ENCODE peak calls at places on chromosome 17, in five cellular contexts. Q, K, H, X and Y are unnamed samples.

GRCh38 chr17:46782250-46782953 is 36.1 kb downstream of the WNT3 start:
- DNase-seq in X (no peak), H (peak), Q (peak), K (no peak), Y (peak)

GRCh38 chr17:16419929-16420271 is 4.5 kb downstream of the TRPV2 start:
- DNase-seq in H (peak), Q (no peak), K (no peak), X (no peak), Y (no peak)

GRCh38 chr17:27475981-27476895 is 20.0 kb downstream of the KSR1 start:
- DNase-seq in X (no peak), Q (no peak), K (no peak), H (no peak), Y (no peak)

GRCh38 chr17:74641224-74641948 is 17.8 kb upstream of the CD300E start:
- DNase-seq in K (peak), H (no peak), X (no peak), Q (no peak), Y (no peak)

GRCh38 chr17:48012151-48012520 is 25.5 kb downstream of the COPZ2 start:
- DNase-seq in Q (no peak), X (no peak), H (peak), K (no peak), Y (peak)

GRCh38 chr17:4946312-4946976 is 1.9 kb downstream of the PFN1 start:
- DNase-seq in H (no peak), X (no peak), Q (no peak), K (no peak), Y (no peak)

GRCh38 chr17:43940630-43941029 is 1.6 kb downstream of the PPY start:
- DNase-seq in K (no peak), X (no peak), Q (peak), H (peak), Y (peak)

GRCh38 chr17:4152471-4152870 is 9.5 kb downstream of the CYB5D2 start:
- DNase-seq in H (no peak), Q (no peak), X (no peak), K (no peak), Y (no peak)

GRCh38 chr17:77851921-77852320 is 106.6 kb upstream of the TNRC6C start:
- DNase-seq in Q (no peak), K (no peak), H (no peak), X (no peak), Y (no peak)

GRCh38 chr17:82805823-82806222 is 34.0 kb downstream of the ZNF750 start:
- DNase-seq in K (no peak), Q (no peak), X (no peak), H (no peak), Y (no peak)

GRCh38 chr17:17024778-17025300 is 17.4 kb upstream of the MPRIP start:
- DNase-seq in K (no peak), X (no peak), Q (no peak), H (no peak), Y (no peak)

GRCh38 chr17:52754838-52755237 is 596.3 kb upstream of the CA10 start:
- DNase-seq in K (no peak), H (no peak), X (no peak), Q (no peak), Y (no peak)

GRCh38 chr17:2388705-2389099 is 12.2 kb downstream of the MNT start:
- DNase-seq in X (no peak), H (no peak), Q (no peak), K (no peak), Y (no peak)

GRCh38 chr17:60134396-60135159 is 15.2 kb upstream of the CA4 start:
- DNase-seq in K (no peak), X (no peak), H (peak), Q (no peak), Y (no peak)

GRCh38 chr17:43536236-43537088 is 9.7 kb downstream of the ETV4 start:
- DNase-seq in K (no peak), X (no peak), Q (no peak), H (peak), Y (no peak)

GRCh38 chr17:42760652-42761581 is at the start of gene RAMP2:
- DNase-seq in Q (no peak), K (no peak), X (no peak), H (no peak), Y (peak)

GRCh38 chr17:40602445-40603443 is 37.5 kb upstream of the CCR7 start:
- DNase-seq in Q (no peak), K (peak), H (no peak), X (no peak), Y (no peak)

GRCh38 chr17:16486373-16487250 is 5.4 kb downstream of the LRRC75A start:
- DNase-seq in X (no peak), H (no peak), K (no peak), Q (no peak), Y (peak)

GRCh38 chr17:19659366-19660177 is 11.0 kb downstream of the ALDH3A2 start:
- DNase-seq in K (no peak), H (no peak), Q (peak), X (no peak), Y (no peak)

GRCh38 chr17:65547253-65547670 is 14.2 kb downstream of the AXIN2 start:
- DNase-seq in X (no peak), K (no peak), H (no peak), Q (peak), Y (no peak)

GRCh38 chr17:10275418-10275817 is 77.0 kb upstream of the GAS7 start:
- DNase-seq in X (no peak), H (no peak), Q (no peak), K (no peak), Y (no peak)
- TF ChIP-seq CREB1 in X (no peak), H (no peak), Q (no peak), K (no peak), Y (no peak)

GRCh38 chr17:6497496-6498221 is 53.4 kb downstream of the PIMREG start:
- DNase-seq in K (no peak), X (no peak), H (no peak), Q (no peak), Y (no peak)
- TF ChIP-seq CREB1 in K (no peak), X (no peak), H (no peak), Q (no peak), Y (no peak)

GRCh38 chr17:49104511-49105074 is 28.0 kb upstream of the B4GALNT2 start:
- DNase-seq in X (no peak), K (no peak), H (no peak), Q (no peak), Y (no peak)

GRCh38 chr17:49108318-49108717 is 24.3 kb upstream of the B4GALNT2 start:
- DNase-seq in K (no peak), Q (no peak), H (no peak), X (no peak), Y (no peak)

GRCh38 chr17:49107211-49107557 is 25.4 kb upstream of the B4GALNT2 start:
- DNase-seq in H (no peak), Q (no peak), X (no peak), K (no peak), Y (no peak)

GRCh38 chr17:49110504-49110903 is 22.1 kb upstream of the B4GALNT2 start:
- DNase-seq in K (no peak), X (no peak), Q (no peak), H (no peak), Y (no peak)

GRCh38 chr17:49106366-49107210 is 26.0 kb upstream of the B4GALNT2 start:
- DNase-seq in H (peak), K (no peak), X (no peak), Q (peak), Y (no peak)
- TF ChIP-seq CREB1 in H (no peak), K (no peak), X (no peak), Q (no peak), Y (no peak)

GRCh38 chr17:37818689-37819088 is 73.8 kb upstream of the HNF1B start:
- DNase-seq in Q (no peak), H (no peak), K (no peak), X (no peak), Y (no peak)
- TF ChIP-seq CREB1 in Q (no peak), H (no peak), K (no peak), X (no peak), Y (no peak)

DNA sequence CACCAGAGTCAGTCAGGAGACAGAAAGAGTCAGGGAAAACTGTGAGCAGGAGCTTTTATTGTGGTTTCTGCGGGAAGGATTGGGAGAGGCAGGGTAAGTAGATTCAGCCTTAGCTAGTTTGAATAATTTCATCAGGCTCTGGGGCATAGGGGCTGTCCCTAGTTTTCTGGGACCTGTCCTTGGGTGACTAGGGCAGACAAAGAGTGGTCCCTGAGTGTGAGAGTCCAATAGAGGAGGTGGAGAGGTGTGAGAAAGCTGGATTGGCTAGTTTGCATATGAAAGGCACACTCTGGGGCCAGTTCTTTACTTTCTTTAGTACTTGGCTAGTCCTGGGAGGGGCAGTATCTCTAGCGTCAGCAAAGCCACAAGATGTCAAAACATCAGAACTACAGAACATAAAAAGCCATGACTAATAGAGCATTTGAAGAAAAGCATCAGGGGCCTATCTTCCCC is 255.6 kb downstream of the HS3ST3A1 start:
- DNase-seq in H (peak), X (no peak), K (no peak), Q (no peak), Y (peak)
- TF ChIP-seq CREB1 in H (no peak), X (no peak), K (no peak), Q (no peak), Y (no peak)

DNA sequence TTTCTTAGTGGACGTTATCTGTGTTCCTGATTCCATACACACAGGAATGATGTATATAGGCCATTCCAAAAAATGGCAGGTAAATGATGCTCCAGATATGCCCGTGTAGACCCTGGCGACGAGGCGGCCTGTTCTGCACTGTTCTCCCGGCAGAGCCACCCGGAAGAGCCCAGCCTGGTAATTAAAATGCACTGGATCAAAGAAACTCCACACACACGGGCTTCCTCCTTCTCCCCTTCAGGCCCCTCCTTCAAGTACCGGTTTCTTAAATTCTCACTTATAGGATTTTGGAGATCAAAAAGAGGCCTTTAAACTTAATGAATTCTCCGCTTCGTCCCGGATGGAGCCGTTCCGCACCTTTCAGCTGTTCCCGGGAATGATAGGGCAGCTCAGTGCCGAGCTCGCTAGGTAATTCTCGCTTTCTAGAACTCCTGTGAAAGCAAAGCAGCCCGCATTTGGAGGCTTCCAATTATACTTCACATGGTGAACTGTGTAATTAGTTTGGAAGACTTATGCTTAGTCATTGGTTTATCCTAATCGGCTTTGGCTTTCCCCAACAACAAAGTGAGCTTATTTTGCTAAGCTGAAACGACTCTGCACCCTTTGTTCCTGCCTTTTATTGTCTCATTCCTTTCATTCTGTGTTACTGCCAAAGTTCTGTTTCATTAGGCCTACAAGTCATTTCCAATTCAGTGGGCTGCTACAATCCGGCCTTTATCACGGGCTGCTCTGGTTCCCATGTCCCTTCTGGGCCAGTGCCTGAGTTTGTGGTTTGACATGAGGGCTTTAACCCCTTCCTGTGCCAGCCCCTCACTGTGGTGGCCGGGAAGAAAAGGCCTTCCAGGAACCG is 150.0 kb downstream of the MSI2 start:
- DNase-seq in X (no peak), K (no peak), H (peak), Q (peak), Y (no peak)
- TF ChIP-seq CREB1 in X (no peak), K (no peak), H (no peak), Q (no peak), Y (no peak)

GRCh38 chr17:54867634-54868033 is 33.0 kb upstream of the TOM1L1 start:
- DNase-seq in H (no peak), X (no peak), Q (no peak), K (no peak), Y (no peak)

GRCh38 chr17:54861469-54861983 is 39.1 kb upstream of the TOM1L1 start:
- DNase-seq in X (no peak), K (no peak), H (no peak), Q (no peak), Y (no peak)

GRCh38 chr17:54864070-54864469 is 36.6 kb upstream of the TOM1L1 start:
- DNase-seq in K (no peak), Q (no peak), H (no peak), X (no peak), Y (no peak)

GRCh38 chr17:54860617-54861468 is 39.8 kb upstream of the TOM1L1 start:
- DNase-seq in K (no peak), X (no peak), Q (no peak), H (peak), Y (no peak)

DNA sequence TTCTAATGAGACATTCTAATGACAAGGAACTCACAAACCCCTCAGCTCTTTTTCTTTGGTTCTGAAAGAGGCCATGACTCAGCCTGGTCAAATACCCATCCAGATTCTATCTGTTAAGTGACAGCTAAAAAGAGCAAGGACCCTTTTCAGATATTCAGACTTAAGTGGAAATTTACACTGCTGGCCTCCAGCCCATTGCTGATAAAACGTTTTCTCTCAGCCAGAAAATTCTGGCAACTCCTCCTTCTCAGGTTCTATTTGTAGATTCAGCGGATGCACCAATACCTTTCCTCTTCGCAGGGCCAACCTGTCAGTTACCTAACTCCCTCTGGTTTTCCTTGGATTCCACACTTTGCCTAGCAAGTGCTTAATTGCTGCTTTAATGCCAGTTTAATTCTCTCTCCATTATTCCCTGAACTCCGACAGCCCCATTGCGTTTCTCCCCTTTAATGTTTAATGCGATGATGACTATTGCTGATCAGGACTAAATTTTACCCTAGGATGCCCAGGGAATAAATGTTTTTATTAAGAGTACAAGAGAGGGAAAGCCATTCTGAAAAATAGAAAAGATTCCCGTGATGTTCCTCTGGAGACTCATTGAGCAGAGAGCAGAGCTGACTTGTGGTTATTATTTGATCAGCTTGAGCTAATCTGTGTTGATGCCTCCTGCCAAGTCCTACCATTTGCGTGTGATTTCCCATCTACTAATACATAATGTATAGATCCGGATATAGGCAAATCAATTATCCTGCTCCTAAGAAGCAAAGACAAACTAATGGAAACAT is 35.8 kb upstream of the TOM1L1 start:
- DNase-seq in K (no peak), H (peak), Q (no peak), X (no peak), Y (no peak)
- TF ChIP-seq CREB1 in K (no peak), H (no peak), Q (no peak), X (no peak), Y (no peak)

DNA sequence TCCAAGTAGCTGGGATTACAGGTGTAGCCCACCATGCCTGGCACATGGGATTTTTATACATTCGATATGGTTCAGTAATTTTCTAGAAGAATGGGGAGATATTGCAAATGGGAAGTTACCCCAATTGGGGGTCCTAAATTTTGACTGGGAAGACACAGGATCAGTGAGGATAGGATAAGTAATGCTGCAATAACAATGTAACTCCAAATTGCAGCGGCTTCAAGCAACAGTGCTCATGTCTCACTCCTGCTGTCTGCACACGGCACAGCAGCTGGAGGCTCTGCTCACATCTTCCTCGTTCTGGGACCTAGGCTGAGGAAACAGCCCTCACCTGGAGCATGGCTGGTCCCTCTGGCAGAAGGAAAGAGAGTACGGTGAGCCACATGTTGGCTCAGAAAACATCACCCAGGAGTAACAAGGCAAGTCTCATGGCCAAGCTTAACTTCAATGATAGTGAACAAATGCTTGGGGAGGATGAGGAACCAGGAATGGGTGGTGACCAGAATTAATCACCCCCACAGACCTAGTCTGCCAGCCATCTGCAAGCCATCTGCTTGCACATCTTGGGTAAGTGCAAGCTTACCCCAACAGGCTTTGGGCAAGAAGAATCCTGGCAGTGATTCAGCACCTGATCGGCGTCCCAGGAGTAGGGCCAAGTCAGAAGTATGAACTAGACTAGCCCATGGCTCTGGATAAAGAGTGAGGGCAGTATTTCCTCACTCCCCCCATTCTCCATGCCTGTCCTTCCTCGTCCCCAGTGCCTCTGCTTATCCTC is 229.2 kb downstream of the COPRS start:
- DNase-seq in K (no peak), H (no peak), X (no peak), Q (no peak), Y (no peak)
- TF ChIP-seq CREB1 in K (no peak), H (no peak), X (no peak), Q (no peak), Y (no peak)

GRCh38 chr17:73232587-73233373 is 28.9 kb downstream of the CPSF4L start:
- DNase-seq in Q (no peak), H (peak), K (no peak), X (no peak), Y (peak)
- TF ChIP-seq CREB1 in Q (no peak), H (no peak), K (peak), X (no peak), Y (no peak)